ENCODE peak calls at places on chromosomes 1 and 21, in four cellular contexts. F is PC-9; N is effector memory CD4-positive, alpha-beta T cell; K is fibroblast of lung. H is an unnamed sample.

GRCh38 chr21:37914211-37914900 is 1.9 kb downstream of the KCNJ6 start:
- DNase-seq in F (no peak), N (no peak), K (peak; percentile 19), H (peak; percentile 9)

GRCh38 chr1:188719735-188720134 is 1757.9 kb downstream of the BRINP3 start:
- DNase-seq in F (no peak), N (no peak), K (no peak), H (no peak)

GRCh38 chr1:154453577-154454352 is 48.3 kb upstream of the TDRD10 start:
- DNase-seq in F (no peak), N (no peak), K (peak; percentile 73), H (no peak)

GRCh38 chr1:15866696-15867687 is 19.5 kb downstream of the SPEN start:
- DNase-seq in F (no peak), N (no peak), K (peak; percentile 31), H (no peak)

GRCh38 chr1:160245420-160245819 is 16.9 kb downstream of the DCAF8 start:
- DNase-seq in F (no peak), N (no peak), K (no peak), H (no peak)

GRCh38 chr1:23984417-23985186 is 4.5 kb upstream of the SRSF10 start:
- DNase-seq in F (peak; percentile 66), N (no peak), K (peak; percentile 56), H (no peak)

GRCh38 chr1:229669333-229669732 is 43.3 kb downstream of the URB2 start:
- DNase-seq in F (no peak), N (no peak), K (no peak), H (no peak)

GRCh38 chr1:61226791-61227567 is 144.6 kb downstream of the NFIA start:
- DNase-seq in F (no peak), N (no peak), K (no peak), H (no peak)

GRCh38 chr1:31617917-31618746 is 643 bp downstream of the HCRTR1 start:
- DNase-seq in F (no peak), N (no peak), K (peak; percentile 26), H (peak; percentile 48)

GRCh38 chr1:197269053-197269452 is 1.0 kb downstream of the CRB1 start:
- DNase-seq in F (no peak), N (no peak), K (no peak), H (no peak)

GRCh38 chr1:230401763-230402294 is 24.3 kb downstream of the PGBD5 start:
- DNase-seq in F (no peak), N (no peak), K (peak; percentile 81), H (no peak)

GRCh38 chr21:9738527-9738926 is 782.9 kb upstream of the TPTE start:
- DNase-seq in F (no peak), N (no peak), K (no peak), H (no peak)

DNA sequence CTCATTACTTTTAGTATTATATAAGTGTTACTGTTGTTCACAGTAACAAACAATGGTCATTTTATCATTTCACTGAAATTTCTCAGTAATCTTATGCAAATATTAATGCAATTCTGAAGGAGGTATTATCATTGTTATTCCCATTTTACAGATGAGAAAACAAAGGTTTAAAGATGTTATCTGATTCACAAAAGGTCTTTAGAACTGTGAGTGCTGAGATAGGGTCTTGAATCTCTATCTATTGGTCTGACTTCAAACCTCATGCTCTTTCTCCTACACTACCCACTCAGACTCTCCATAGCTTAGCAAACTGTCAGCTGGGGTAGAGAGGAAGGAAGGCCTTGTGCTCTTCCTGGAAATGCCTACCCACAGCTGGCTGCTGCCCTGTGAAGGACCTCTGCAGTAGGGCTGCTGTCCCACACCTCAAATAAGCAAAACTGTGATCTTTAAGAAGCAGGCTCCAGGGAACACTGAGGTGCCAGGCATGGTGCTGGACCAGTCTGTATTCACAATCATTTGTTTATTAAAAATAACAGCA is 6.2 kb upstream of the OSCP1 start:
- DNase-seq in F (no peak), N (no peak), K (no peak), H (no peak)
- H3K36me3 ChIP-seq in F (peaks cover 28% of the 10 kb centered on the region), N (peaks cover 39% of the 10 kb centered on the region), K (peaks cover 9% of the 10 kb centered on the region), H (peaks cover 44% of the 10 kb centered on the region)

DNA sequence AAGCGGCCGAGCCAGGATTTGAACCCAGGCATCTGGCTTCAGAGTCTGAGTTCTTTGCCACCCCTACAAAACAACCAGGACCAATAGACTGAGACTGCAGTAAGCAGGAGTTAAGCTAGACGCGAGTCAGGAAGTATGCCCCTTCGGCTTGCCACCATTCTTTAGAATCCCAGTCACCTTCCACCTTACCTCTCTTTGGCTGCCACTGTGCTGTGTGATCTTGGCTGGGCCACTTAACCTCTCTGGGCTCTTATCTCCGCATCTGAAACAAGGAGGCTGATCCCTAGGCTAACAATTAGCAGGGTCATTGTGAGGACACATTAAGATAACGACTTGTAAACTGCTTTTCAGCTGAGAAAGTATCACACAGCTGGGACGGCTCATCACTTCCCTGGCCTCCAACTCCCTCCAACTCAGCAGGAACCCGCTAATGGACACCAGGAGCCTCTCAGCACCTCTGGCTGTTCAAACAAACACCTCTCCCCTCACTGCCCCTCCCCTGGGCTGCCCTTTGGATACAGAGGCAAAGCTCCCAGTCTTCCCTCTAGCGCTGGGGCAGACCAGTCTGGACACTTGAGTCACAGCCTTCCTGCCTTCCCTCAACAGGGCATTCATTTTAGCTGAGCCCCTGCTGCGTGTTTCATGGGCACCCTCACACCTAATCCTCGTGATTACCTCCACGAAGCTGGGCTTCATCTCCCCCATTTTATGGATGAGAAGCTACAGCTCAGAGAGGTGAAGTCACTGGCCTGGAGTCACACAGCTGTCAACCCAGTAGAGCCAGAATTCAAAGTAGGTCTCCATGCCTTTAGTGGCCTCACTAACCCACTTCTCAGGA is 83.2 kb downstream of the CAMK2N1 start:
- DNase-seq in F (no peak), N (no peak), K (no peak), H (no peak)
- H3K27ac ChIP-seq in F (no peak overlapping the region), N (no peak overlapping the region), K (no peak overlapping the region), H (no peak overlapping the region)

GRCh38 chr1:248127653-248128052 is 17.3 kb upstream of the OR2M5 start:
- DNase-seq in F (no peak), N (no peak), K (no peak), H (no peak)
- H3K9me3 ChIP-seq in F (no peaks in the 10 kb centered on the region), N (no peaks in the 10 kb centered on the region), K (no peaks in the 10 kb centered on the region), H (no peaks in the 10 kb centered on the region)

GRCh38 chr1:155897746-155898145 is 13.4 kb downstream of the RIT1 start:
- DNase-seq in F (no peak), N (no peak), K (no peak), H (no peak)
- H3K36me3 ChIP-seq in F (peaks cover 30% of the 10 kb centered on the region), N (peaks cover 29% of the 10 kb centered on the region), K (peaks cover 13% of the 10 kb centered on the region), H (peaks cover 43% of the 10 kb centered on the region)

GRCh38 chr1:162168261-162168660 is 98.8 kb downstream of the NOS1AP start:
- DNase-seq in F (peak; percentile 82), N (no peak), K (no peak), H (no peak)
- H3K27ac ChIP-seq in F (no peak overlapping the region), N (no peak overlapping the region), K (no peak overlapping the region), H (no peak overlapping the region)

DNA sequence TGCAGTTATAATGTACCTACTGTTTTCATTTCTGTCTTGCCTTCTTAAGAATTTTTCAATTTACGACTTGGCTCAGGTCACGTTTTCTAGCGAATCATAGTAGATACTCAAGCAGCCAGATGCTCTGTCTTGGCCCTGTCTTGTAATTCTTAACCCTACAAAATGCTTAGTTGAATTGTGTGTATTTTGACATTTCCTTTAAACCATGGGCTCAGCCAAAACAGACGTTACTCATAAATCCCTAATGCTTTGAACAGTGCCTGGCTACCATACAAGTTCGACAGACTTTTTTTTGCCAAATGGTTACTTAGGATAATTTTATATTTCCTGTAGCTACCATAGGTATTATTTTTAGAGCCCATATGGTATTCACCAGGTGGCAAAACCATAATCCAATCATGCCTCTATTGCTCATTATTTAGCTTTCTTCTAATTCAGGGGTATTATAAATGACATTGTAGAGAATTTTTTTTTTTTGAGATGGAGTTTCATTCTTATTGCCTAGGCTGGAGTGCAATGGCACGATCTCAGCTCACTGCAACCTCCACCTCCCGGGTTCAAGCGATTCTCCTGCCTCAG is 54.3 kb downstream of the KCNK1 start:
- DNase-seq in F (no peak), N (no peak), K (peak; percentile 2), H (no peak)
- H3K9me3 ChIP-seq in F (peaks cover 6% of the 10 kb centered on the region), N (no peaks in the 10 kb centered on the region), K (no peaks in the 10 kb centered on the region), H (no peaks in the 10 kb centered on the region)

DNA sequence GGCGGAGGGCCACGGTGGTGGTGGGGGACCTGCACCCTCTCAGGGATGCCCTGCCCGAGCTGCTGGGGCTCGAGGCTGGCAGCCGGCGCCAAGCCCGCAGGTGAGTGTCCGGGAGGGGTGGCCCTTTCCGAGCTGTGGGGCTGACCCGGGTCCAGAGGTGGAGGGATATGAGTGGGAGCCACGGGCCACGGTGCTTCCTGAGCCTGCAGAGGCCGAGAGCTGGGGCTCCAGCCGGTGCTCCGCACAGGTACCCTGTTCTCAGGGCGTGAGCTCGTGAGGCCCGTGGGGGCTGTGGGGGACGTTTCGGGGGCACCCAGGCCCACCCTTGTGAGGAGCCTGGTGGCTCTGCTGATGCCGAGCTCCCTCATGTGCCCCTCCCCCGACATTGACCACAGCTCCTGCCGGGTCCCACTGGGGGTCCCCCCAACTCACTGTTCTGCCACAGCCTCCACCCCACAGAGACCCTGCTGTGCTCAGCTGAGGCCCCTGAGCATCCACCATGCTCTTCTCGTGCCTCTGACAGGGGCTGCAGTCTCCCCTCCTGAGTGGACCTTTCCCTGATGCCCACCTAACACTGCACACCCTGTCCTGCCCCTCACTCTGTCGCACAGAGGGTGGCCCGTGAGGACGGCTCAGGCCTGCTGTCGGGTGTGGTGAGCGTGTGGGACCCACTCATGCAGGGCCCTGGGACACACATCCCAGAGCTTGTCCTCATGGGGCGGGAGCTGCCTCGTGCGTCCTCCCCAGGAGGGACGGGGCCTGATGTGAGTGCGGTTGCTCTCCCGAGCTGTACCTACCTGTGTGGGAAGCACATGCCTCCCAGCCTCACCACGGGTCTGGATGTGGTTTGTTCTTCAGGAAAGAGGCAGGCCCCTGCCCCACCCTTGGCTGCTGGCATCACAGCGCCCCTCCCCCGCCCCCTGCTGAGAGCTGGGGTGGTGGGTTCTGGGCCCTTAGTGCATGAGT is 27.5 kb downstream of the SLX9 start:
- DNase-seq in F (no peak), N (no peak), K (no peak), H (no peak)
- H3K36me3 ChIP-seq in F (no peaks in the 10 kb centered on the region), N (peaks cover 24% of the 10 kb centered on the region), K (peaks cover 5% of the 10 kb centered on the region), H (peaks cover 54% of the 10 kb centered on the region)

DNA sequence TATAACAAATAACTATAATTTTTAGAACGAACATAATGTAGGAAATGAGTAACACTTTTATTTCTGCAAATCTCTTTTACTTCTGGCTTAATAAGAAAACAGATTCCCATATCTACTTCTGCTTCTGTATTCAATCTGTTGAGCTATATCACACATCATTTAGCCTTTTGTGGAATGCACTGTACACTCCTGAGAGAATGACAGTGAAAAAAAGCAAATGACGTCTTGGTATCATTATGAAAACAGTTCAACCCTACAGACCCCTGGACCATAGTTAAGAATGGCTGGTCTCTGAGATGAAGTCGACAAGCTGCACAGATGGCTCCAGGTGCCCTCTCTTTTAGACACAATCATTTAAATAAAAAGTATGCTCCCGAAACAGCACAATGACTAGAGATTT is 247.0 kb downstream of the RERE start:
- DNase-seq in F (no peak), N (no peak), K (no peak), H (no peak)
- H3K27ac ChIP-seq in F (no peak overlapping the region), N (no peak overlapping the region), K (no peak overlapping the region), H (no peak overlapping the region)

DNA sequence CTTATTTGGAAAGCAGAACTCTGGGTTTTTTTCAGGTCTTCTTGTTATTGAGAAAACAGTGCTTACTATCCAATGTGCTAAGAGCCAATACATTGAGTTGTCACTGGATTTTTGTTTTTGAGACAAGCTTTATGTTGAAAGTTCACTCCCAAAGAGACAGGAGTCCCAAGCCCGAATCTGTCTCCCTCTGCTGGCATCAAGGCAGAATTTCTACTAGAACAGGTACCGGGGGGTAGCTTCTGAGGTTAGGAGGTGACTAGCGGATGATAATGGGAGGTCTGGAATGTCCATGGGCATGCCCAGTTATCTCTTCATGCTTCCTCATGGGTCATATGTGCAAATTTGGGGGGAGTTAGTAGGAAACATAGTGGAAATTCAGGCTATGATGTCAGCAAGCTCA is 25.1 kb downstream of the ZNF124 start:
- DNase-seq in F (no peak), N (no peak), K (no peak), H (no peak)
- H3K9me3 ChIP-seq in F (no peaks in the 10 kb centered on the region), N (peaks cover 50% of the 10 kb centered on the region), K (no peaks in the 10 kb centered on the region), H (peaks cover 13% of the 10 kb centered on the region)

H was measured in SJCRH30.